ENCODE peak calls at places on chromosomes 1 and 21, in ten cellular contexts. One of them, this sample, is unnamed.

GRCh38 chr1:207830788-207831187 is 78.9 kb downstream of the CD46 start:
- DNase-seq in fibroblast of gingiva: no peak
- DNase-seq in activated CD8-positive, alpha-beta memory T cell treated with anti-CD3 and anti-CD28 coated beads for 4 hours: no peak
- DNase-seq in activated CD4-positive, alpha-beta T cell treated with anti-CD3 and anti-CD28 coated beads for 24 hours: no peak
- DNase-seq in M059J: no peak
- DNase-seq in RWPE1: no peak
- DNase-seq in GM12865: no peak
- DNase-seq in stimulated activated CD4-positive, alpha-beta T cell treated with anti-CD3 and anti-CD28 coated beads, Interleukin-12 subunit alpha, Interleukin-12 subunit beta, amount 100 ng/mL, for 48 hours: no peak
- DNase-seq in heart right ventricle: no peak
- DNase-seq in SHP77: no peak
- DNase-seq in this sample: no peak

GRCh38 chr1:206489980-206490534 is 17.3 kb upstream of the RASSF5 start:
- DNase-seq in heart right ventricle: peak
- DNase-seq in activated CD4-positive, alpha-beta T cell treated with anti-CD3 and anti-CD28 coated beads for 24 hours: peak
- DNase-seq in fibroblast of gingiva: peak
- DNase-seq in activated CD8-positive, alpha-beta memory T cell treated with anti-CD3 and anti-CD28 coated beads for 4 hours: peak
- DNase-seq in GM12865: peak
- DNase-seq in RWPE1: peak
- DNase-seq in stimulated activated CD4-positive, alpha-beta T cell treated with anti-CD3 and anti-CD28 coated beads, Interleukin-12 subunit alpha, Interleukin-12 subunit beta, amount 100 ng/mL, for 48 hours: peak
- DNase-seq in M059J: peak
- DNase-seq in SHP77: peak
- DNase-seq in this sample: peak

GRCh38 chr1:153190373-153190772 is 12.9 kb upstream of the LELP1 start:
- DNase-seq in activated CD8-positive, alpha-beta memory T cell treated with anti-CD3 and anti-CD28 coated beads for 4 hours: no peak
- DNase-seq in stimulated activated CD4-positive, alpha-beta T cell treated with anti-CD3 and anti-CD28 coated beads, Interleukin-12 subunit alpha, Interleukin-12 subunit beta, amount 100 ng/mL, for 48 hours: no peak
- DNase-seq in GM12865: peak
- DNase-seq in SHP77: peak
- DNase-seq in M059J: no peak
- DNase-seq in activated CD4-positive, alpha-beta T cell treated with anti-CD3 and anti-CD28 coated beads for 24 hours: no peak
- DNase-seq in RWPE1: peak
- DNase-seq in fibroblast of gingiva: no peak
- DNase-seq in heart right ventricle: no peak
- DNase-seq in this sample: peak

GRCh38 chr1:30911061-30911954 is 2.8 kb upstream of the SDC3 start:
- DNase-seq in M059J: peak
- DNase-seq in fibroblast of gingiva: peak
- DNase-seq in RWPE1: peak
- DNase-seq in activated CD4-positive, alpha-beta T cell treated with anti-CD3 and anti-CD28 coated beads for 24 hours: peak
- DNase-seq in heart right ventricle: peak
- DNase-seq in stimulated activated CD4-positive, alpha-beta T cell treated with anti-CD3 and anti-CD28 coated beads, Interleukin-12 subunit alpha, Interleukin-12 subunit beta, amount 100 ng/mL, for 48 hours: peak
- DNase-seq in activated CD8-positive, alpha-beta memory T cell treated with anti-CD3 and anti-CD28 coated beads for 4 hours: peak
- DNase-seq in SHP77: peak
- DNase-seq in GM12865: peak
- DNase-seq in this sample: peak

GRCh38 chr1:70979313-70979712 is 68.3 kb downstream of the PTGER3 start:
- DNase-seq in GM12865: no peak
- DNase-seq in SHP77: no peak
- DNase-seq in fibroblast of gingiva: no peak
- DNase-seq in stimulated activated CD4-positive, alpha-beta T cell treated with anti-CD3 and anti-CD28 coated beads, Interleukin-12 subunit alpha, Interleukin-12 subunit beta, amount 100 ng/mL, for 48 hours: no peak
- DNase-seq in activated CD4-positive, alpha-beta T cell treated with anti-CD3 and anti-CD28 coated beads for 24 hours: no peak
- DNase-seq in M059J: no peak
- DNase-seq in heart right ventricle: no peak
- DNase-seq in activated CD8-positive, alpha-beta memory T cell treated with anti-CD3 and anti-CD28 coated beads for 4 hours: no peak
- DNase-seq in RWPE1: no peak
- DNase-seq in this sample: no peak

GRCh38 chr1:204775546-204775945 is 90.0 kb upstream of the LRRN2 start:
- DNase-seq in RWPE1: no peak
- DNase-seq in stimulated activated CD4-positive, alpha-beta T cell treated with anti-CD3 and anti-CD28 coated beads, Interleukin-12 subunit alpha, Interleukin-12 subunit beta, amount 100 ng/mL, for 48 hours: no peak
- DNase-seq in M059J: no peak
- DNase-seq in heart right ventricle: no peak
- DNase-seq in activated CD8-positive, alpha-beta memory T cell treated with anti-CD3 and anti-CD28 coated beads for 4 hours: no peak
- DNase-seq in fibroblast of gingiva: no peak
- DNase-seq in GM12865: no peak
- DNase-seq in SHP77: no peak
- DNase-seq in activated CD4-positive, alpha-beta T cell treated with anti-CD3 and anti-CD28 coated beads for 24 hours: no peak
- DNase-seq in this sample: no peak

GRCh38 chr1:53589043-53589887 is 130.1 kb downstream of the DMRTB1 start:
- DNase-seq in activated CD8-positive, alpha-beta memory T cell treated with anti-CD3 and anti-CD28 coated beads for 4 hours: no peak
- DNase-seq in M059J: no peak
- DNase-seq in activated CD4-positive, alpha-beta T cell treated with anti-CD3 and anti-CD28 coated beads for 24 hours: no peak
- DNase-seq in heart right ventricle: no peak
- DNase-seq in GM12865: no peak
- DNase-seq in fibroblast of gingiva: no peak
- DNase-seq in SHP77: no peak
- DNase-seq in RWPE1: no peak
- DNase-seq in stimulated activated CD4-positive, alpha-beta T cell treated with anti-CD3 and anti-CD28 coated beads, Interleukin-12 subunit alpha, Interleukin-12 subunit beta, amount 100 ng/mL, for 48 hours: no peak
- DNase-seq in this sample: no peak

GRCh38 chr21:44000360-44000759 is 11.7 kb upstream of the TRAPPC10 start:
- DNase-seq in M059J: no peak
- DNase-seq in heart right ventricle: no peak
- DNase-seq in activated CD4-positive, alpha-beta T cell treated with anti-CD3 and anti-CD28 coated beads for 24 hours: no peak
- DNase-seq in SHP77: no peak
- DNase-seq in activated CD8-positive, alpha-beta memory T cell treated with anti-CD3 and anti-CD28 coated beads for 4 hours: no peak
- DNase-seq in GM12865: no peak
- DNase-seq in RWPE1: no peak
- DNase-seq in fibroblast of gingiva: no peak
- DNase-seq in stimulated activated CD4-positive, alpha-beta T cell treated with anti-CD3 and anti-CD28 coated beads, Interleukin-12 subunit alpha, Interleukin-12 subunit beta, amount 100 ng/mL, for 48 hours: no peak
- DNase-seq in this sample: no peak

GRCh38 chr1:45403298-45404079 is 63.2 kb upstream of the MUTYH start:
- DNase-seq in activated CD8-positive, alpha-beta memory T cell treated with anti-CD3 and anti-CD28 coated beads for 4 hours: no peak
- DNase-seq in M059J: no peak
- DNase-seq in stimulated activated CD4-positive, alpha-beta T cell treated with anti-CD3 and anti-CD28 coated beads, Interleukin-12 subunit alpha, Interleukin-12 subunit beta, amount 100 ng/mL, for 48 hours: no peak
- DNase-seq in activated CD4-positive, alpha-beta T cell treated with anti-CD3 and anti-CD28 coated beads for 24 hours: no peak
- DNase-seq in GM12865: no peak
- DNase-seq in RWPE1: peak
- DNase-seq in fibroblast of gingiva: no peak
- DNase-seq in heart right ventricle: no peak
- DNase-seq in SHP77: no peak
- DNase-seq in this sample: no peak

GRCh38 chr1:236103059-236103458 is 38.2 kb upstream of the NID1 start:
- DNase-seq in activated CD4-positive, alpha-beta T cell treated with anti-CD3 and anti-CD28 coated beads for 24 hours: no peak
- DNase-seq in heart right ventricle: no peak
- DNase-seq in activated CD8-positive, alpha-beta memory T cell treated with anti-CD3 and anti-CD28 coated beads for 4 hours: no peak
- DNase-seq in SHP77: peak
- DNase-seq in stimulated activated CD4-positive, alpha-beta T cell treated with anti-CD3 and anti-CD28 coated beads, Interleukin-12 subunit alpha, Interleukin-12 subunit beta, amount 100 ng/mL, for 48 hours: no peak
- DNase-seq in M059J: no peak
- DNase-seq in RWPE1: no peak
- DNase-seq in fibroblast of gingiva: no peak
- DNase-seq in GM12865: no peak
- DNase-seq in this sample: no peak

GRCh38 chr1:94715311-94715710 is 104.8 kb upstream of the SLC44A3 start:
- DNase-seq in SHP77: no peak
- DNase-seq in stimulated activated CD4-positive, alpha-beta T cell treated with anti-CD3 and anti-CD28 coated beads, Interleukin-12 subunit alpha, Interleukin-12 subunit beta, amount 100 ng/mL, for 48 hours: no peak
- DNase-seq in activated CD8-positive, alpha-beta memory T cell treated with anti-CD3 and anti-CD28 coated beads for 4 hours: no peak
- DNase-seq in M059J: no peak
- DNase-seq in heart right ventricle: no peak
- DNase-seq in activated CD4-positive, alpha-beta T cell treated with anti-CD3 and anti-CD28 coated beads for 24 hours: no peak
- DNase-seq in RWPE1: no peak
- DNase-seq in GM12865: no peak
- DNase-seq in fibroblast of gingiva: no peak
- DNase-seq in this sample: no peak

This sample was measured in MM.1S.